ENCODE peak calls at places on chromosomes 5 and 9, in nine cellular contexts. F is ovary, Y is lung, I is GM12864, T is thyroid gland, V is kidney epithelial cell, G is uterus, X is testis, U is lower lobe of right lung. Q is an unnamed sample.

GRCh38 chr5:66436721-66437120 is 159.5 kb upstream of the MAST4 start:
- DNase-seq in F (no peak), Y (no peak), I (no peak), T (no peak), V (no peak), G (no peak), X (no peak), U (no peak), Q (no peak)

GRCh38 chr5:107687404-107687803 is 16.7 kb upstream of the EFNA5 start:
- DNase-seq in F (no peak), Y (no peak), I (no peak), T (no peak), V (no peak), G (no peak), X (no peak), U (no peak), Q (no peak)

GRCh38 chr9:93132946-93133640 is 958 bp downstream of the NINJ1 start:
- DNase-seq in F (peak; percentile 66), Y (no peak), I (no peak), T (peak; percentile 83), V (no peak), G (peak; percentile 52), X (peak; percentile 49), U (no peak), Q (peak; percentile 86)

GRCh38 chr5:124230456-124230855 is 516.0 kb downstream of the ZNF608 start:
- DNase-seq in F (no peak), Y (no peak), I (no peak), T (peak; percentile 82), V (no peak), G (no peak), X (no peak), U (no peak), Q (no peak)

GRCh38 chr9:110129460-110129859 is 78.5 kb downstream of the C9orf152 start:
- DNase-seq in F (no peak), Y (no peak), I (no peak), T (no peak), V (no peak), G (no peak), X (no peak), U (no peak), Q (no peak)

GRCh38 chr9:93682155-93682968 is 106.0 kb downstream of the PHF2 start:
- DNase-seq in F (peak; percentile 67), Y (peak; percentile 77), I (no peak), T (peak; percentile 51), V (no peak), G (peak; percentile 27), X (peak; percentile 79), U (peak; percentile 67), Q (peak; percentile 81)

GRCh38 chr5:58019614-58020013 is 440.3 kb downstream of the PLK2 start:
- DNase-seq in F (peak; percentile 28), Y (peak; percentile 36), I (no peak), T (peak; percentile 10), V (no peak), G (peak; percentile 37), X (no peak), U (no peak), Q (peak; percentile 76)

GRCh38 chr9:33246269-33246860 is 6.4 kb downstream of the SPINK4 start:
- DNase-seq in F (no peak), Y (no peak), I (no peak), T (no peak), V (no peak), G (no peak), X (no peak), U (no peak), Q (peak; percentile 32)

GRCh38 chr5:113574417-113574816 is 60.9 kb downstream of the YTHDC2 start:
- DNase-seq in F (no peak), Y (no peak), I (no peak), T (no peak), V (peak; percentile 60), G (no peak), X (no peak), U (no peak), Q (no peak)

GRCh38 chr5:159051431-159052281 is 48.1 kb downstream of the EBF1 start:
- DNase-seq in F (peak; percentile 62), Y (no peak), I (no peak), T (peak; percentile 39), V (no peak), G (peak; percentile 56), X (peak; percentile 50), U (peak; percentile 57), Q (peak; percentile 88)

GRCh38 chr9:5186416-5187169 is 1.2 kb upstream of the INSL6 start:
- DNase-seq in F (no peak), Y (peak; percentile 59), I (peak; percentile 24), T (peak; percentile 53), V (peak; percentile 19), G (no peak), X (peak; percentile 69), U (no peak), Q (no peak)

GRCh38 chr5:54769072-54769471 is 216.3 kb downstream of the ESM1 start:
- DNase-seq in F (no peak), Y (no peak), I (no peak), T (peak; percentile 54), V (no peak), G (no peak), X (no peak), U (no peak), Q (no peak)

GRCh38 chr9:107874591-107875374 is 385.2 kb upstream of the KLF4 start:
- DNase-seq in F (no peak), Y (no peak), I (peak; percentile 33), T (no peak), V (no peak), G (no peak), X (no peak), U (no peak), Q (no peak)

GRCh38 chr9:91502913-91503649 is 79.4 kb upstream of the NFIL3 start:
- DNase-seq in F (no peak), Y (no peak), I (no peak), T (no peak), V (no peak), G (no peak), X (no peak), U (no peak), Q (no peak)

GRCh38 chr9:69674112-69674511 is 1.9 kb upstream of the APBA1 start:
- DNase-seq in F (no peak), Y (no peak), I (no peak), T (no peak), V (no peak), G (no peak), X (peak; percentile 14), U (no peak), Q (no peak)

GRCh38 chr9:20623021-20623747 is 885 bp upstream of the MLLT3 start:
- DNase-seq in F (peak; percentile 57), Y (peak; percentile 31), I (no peak), T (peak; percentile 50), V (no peak), G (peak; percentile 28), X (peak; percentile 51), U (peak; percentile 58), Q (peak; percentile 87)

GRCh38 chr5:69450116-69450515 is 35.2 kb downstream of the MARVELD2 start:
- DNase-seq in F (no peak), Y (no peak), I (no peak), T (no peak), V (peak; percentile 71), G (no peak), X (no peak), U (no peak), Q (no peak)

GRCh38 chr5:98763001-98763630 is 10.3 kb upstream of the RGMB start:
- DNase-seq in F (no peak), Y (no peak), I (no peak), T (no peak), V (no peak), G (no peak), X (no peak), U (no peak), Q (no peak)

GRCh38 chr5:475704-476101 is 32.7 kb downstream of the EXOC3 start:
- DNase-seq in F (no peak), Y (no peak), I (no peak), T (no peak), V (no peak), G (no peak), X (no peak), U (peak; percentile 35), Q (peak; percentile 81)

GRCh38 chr5:150606476-150606875 is 34.0 kb upstream of the SYNPO start:
- DNase-seq in F (peak; percentile 23), Y (no peak), I (no peak), T (no peak), V (no peak), G (no peak), X (no peak), U (peak; percentile 30), Q (peak; percentile 64)

GRCh38 chr5:6686916-6687409 is 26.3 kb upstream of the TENT4A start:
- DNase-seq in F (peak; percentile 50), Y (peak; percentile 22), I (no peak), T (peak; percentile 14), V (no peak), G (no peak), X (peak; percentile 46), U (no peak), Q (no peak)
- H3K4me3 ChIP-seq in F (no peak overlapping the region), Y (no peak overlapping the region), I (no peak overlapping the region), T (no peak overlapping the region), V (peak overlapping the region; percentile 34), G (no peak overlapping the region), X (no peak overlapping the region), U (peak overlapping the region; percentile 37), Q (peak overlapping the region; percentile 9)

GRCh38 chr9:6902423-6902822 is 144.7 kb downstream of the KDM4C start:
- DNase-seq in F (no peak), Y (no peak), I (no peak), T (no peak), V (no peak), G (no peak), X (no peak), U (no peak), Q (no peak)
- H3K4me3 ChIP-seq in F (no peak overlapping the region), Y (no peak overlapping the region), I (no peak overlapping the region), T (no peak overlapping the region), V (no peak overlapping the region), G (no peak overlapping the region), X (no peak overlapping the region), U (no peak overlapping the region), Q (no peak overlapping the region)

DNA sequence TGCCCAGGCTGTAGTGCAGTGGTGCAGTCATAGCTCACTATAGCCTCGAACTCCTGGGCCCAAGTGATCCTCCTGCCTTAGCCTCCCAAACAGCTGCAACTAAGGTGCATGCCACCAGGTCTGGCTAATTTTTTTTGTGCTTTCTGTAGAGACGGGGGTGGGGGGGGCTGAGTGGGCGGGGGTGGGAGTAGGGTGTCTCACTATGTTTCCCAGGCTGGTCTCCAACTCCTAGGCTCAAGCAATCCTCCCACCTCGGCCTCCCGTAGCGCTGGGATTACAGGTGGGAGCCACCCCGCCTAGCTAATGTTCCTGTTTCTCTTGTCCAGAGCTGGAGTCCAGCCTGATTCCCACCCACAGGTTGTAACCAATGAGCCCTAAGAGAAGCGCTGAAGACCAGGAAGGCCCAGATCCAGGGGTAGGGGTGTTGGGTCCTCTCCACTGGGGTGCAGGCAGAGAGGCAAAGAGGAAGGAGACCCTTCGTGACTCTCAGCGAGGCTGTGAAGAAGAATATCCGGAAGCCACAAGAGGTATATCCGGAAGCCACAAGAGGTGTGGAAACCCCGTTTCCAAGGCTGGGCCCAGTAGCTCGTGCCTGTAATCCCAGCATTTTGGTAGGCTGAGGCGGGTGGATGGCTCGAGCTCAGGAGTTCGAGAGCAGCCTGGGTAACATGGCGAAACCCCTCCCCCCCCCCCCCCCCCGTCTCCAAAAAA is 837 bp upstream of the BBLN start:
- DNase-seq in F (peak; percentile 52), Y (peak; percentile 40), I (peak; percentile 27), T (no peak), V (no peak), G (peak; percentile 47), X (peak; percentile 28), U (no peak), Q (no peak)
- H3K4me3 ChIP-seq in F (peak overlapping the region; percentile 85), Y (no peak overlapping the region), I (peak overlapping the region; percentile 64), T (no peak overlapping the region), V (peak overlapping the region; percentile 37), G (peak overlapping the region; percentile 92), X (peak overlapping the region; percentile 76), U (peak overlapping the region; percentile 81), Q (peak overlapping the region; percentile 78)

GRCh38 chr5:172766287-172767104 is 4.5 kb downstream of the DUSP1 start:
- DNase-seq in F (peak; percentile 80), Y (peak; percentile 66), I (no peak), T (peak; percentile 90), V (no peak), G (peak; percentile 88), X (peak; percentile 84), U (peak; percentile 70), Q (no peak)
- H3K4me3 ChIP-seq in F (peak overlapping the region; percentile 82), Y (peak overlapping the region; percentile 7), I (no peak overlapping the region), T (no peak overlapping the region), V (peak overlapping the region; percentile 14), G (peak overlapping the region; percentile 68), X (peak overlapping the region; percentile 95), U (peak overlapping the region; percentile 91), Q (peak overlapping the region; percentile 75)

Q was measured in spleen.